ENCODE peak calls at places on chromosomes 16 and 17, in five cellular contexts. One of them, this sample, is unnamed. For H3K4me1, the result is how much of the 10 kb centered on the place peaks cover.

GRCh38 chr17:6413073-6413472 is 21.8 kb downstream of the AIPL1 start:
- DNase-seq in fibroblast of lung: peak
- DNase-seq in left ventricle myocardium inferior: no peak
- DNase-seq in IMR-90: peak
- DNase-seq in osteoblast: no peak
- DNase-seq in this sample: no peak

GRCh38 chr16:87235810-87236515 is 81.2 kb downstream of the C16orf95 start:
- DNase-seq in fibroblast of lung: no peak
- DNase-seq in IMR-90: no peak
- DNase-seq in osteoblast: no peak
- DNase-seq in left ventricle myocardium inferior: no peak
- DNase-seq in this sample: peak

GRCh38 chr16:18855196-18855595 is 53.8 kb upstream of the ARL6IP1 start:
- DNase-seq in IMR-90: no peak
- DNase-seq in fibroblast of lung: no peak
- DNase-seq in left ventricle myocardium inferior: no peak
- DNase-seq in osteoblast: no peak
- DNase-seq in this sample: no peak

GRCh38 chr16:1261131-1261917 is 5.5 kb downstream of the TPSD1 start:
- DNase-seq in osteoblast: no peak
- DNase-seq in fibroblast of lung: no peak
- DNase-seq in left ventricle myocardium inferior: no peak
- DNase-seq in IMR-90: no peak
- DNase-seq in this sample: no peak

GRCh38 chr17:14080847-14081251 is 11.5 kb downstream of the COX10 start:
- DNase-seq in fibroblast of lung: peak
- DNase-seq in osteoblast: no peak
- DNase-seq in IMR-90: no peak
- DNase-seq in left ventricle myocardium inferior: no peak
- DNase-seq in this sample: no peak

GRCh38 chr17:59190806-59191205 is 19.0 kb upstream of the SMG8 start:
- DNase-seq in fibroblast of lung: no peak
- DNase-seq in osteoblast: no peak
- DNase-seq in IMR-90: no peak
- DNase-seq in left ventricle myocardium inferior: no peak
- DNase-seq in this sample: no peak

GRCh38 chr17:8940866-8941471 is 24.5 kb downstream of the PIK3R5 start:
- DNase-seq in IMR-90: no peak
- DNase-seq in left ventricle myocardium inferior: no peak
- DNase-seq in osteoblast: peak
- DNase-seq in fibroblast of lung: no peak
- DNase-seq in this sample: no peak

GRCh38 chr17:8072727-8073461 is 14.6 kb downstream of the ALOX12B start:
- DNase-seq in osteoblast: peak
- DNase-seq in fibroblast of lung: no peak
- DNase-seq in IMR-90: no peak
- DNase-seq in left ventricle myocardium inferior: no peak
- DNase-seq in this sample: no peak

GRCh38 chr16:70422543-70422942 is 16.4 kb downstream of the ST3GAL2 start:
- DNase-seq in IMR-90: no peak
- DNase-seq in fibroblast of lung: no peak
- DNase-seq in osteoblast: no peak
- DNase-seq in left ventricle myocardium inferior: no peak
- DNase-seq in this sample: no peak

GRCh38 chr16:676565-677297 is 1.3 kb downstream of the RHBDL1 start:
- DNase-seq in IMR-90: no peak
- DNase-seq in fibroblast of lung: no peak
- DNase-seq in osteoblast: no peak
- DNase-seq in left ventricle myocardium inferior: no peak
- DNase-seq in this sample: no peak

GRCh38 chr16:70396209-70396904 is 42.5 kb downstream of the ST3GAL2 start:
- DNase-seq in left ventricle myocardium inferior: no peak
- DNase-seq in osteoblast: peak
- DNase-seq in IMR-90: peak
- DNase-seq in fibroblast of lung: peak
- DNase-seq in this sample: no peak

GRCh38 chr17:66676421-66676820 is 158.5 kb upstream of the CACNG5 start:
- DNase-seq in IMR-90: no peak
- DNase-seq in left ventricle myocardium inferior: no peak
- DNase-seq in fibroblast of lung: no peak
- DNase-seq in osteoblast: peak
- DNase-seq in this sample: no peak

GRCh38 chr16:28562199-28562598 is 8.5 kb downstream of the SGF29 start:
- DNase-seq in fibroblast of lung: no peak
- DNase-seq in left ventricle myocardium inferior: no peak
- DNase-seq in osteoblast: no peak
- DNase-seq in IMR-90: no peak
- DNase-seq in this sample: no peak

GRCh38 chr17:41392278-41392677 is 5.1 kb downstream of the KRT31 start:
- DNase-seq in left ventricle myocardium inferior: no peak
- DNase-seq in fibroblast of lung: peak
- DNase-seq in IMR-90: peak
- DNase-seq in osteoblast: peak
- DNase-seq in this sample: no peak

DNA sequence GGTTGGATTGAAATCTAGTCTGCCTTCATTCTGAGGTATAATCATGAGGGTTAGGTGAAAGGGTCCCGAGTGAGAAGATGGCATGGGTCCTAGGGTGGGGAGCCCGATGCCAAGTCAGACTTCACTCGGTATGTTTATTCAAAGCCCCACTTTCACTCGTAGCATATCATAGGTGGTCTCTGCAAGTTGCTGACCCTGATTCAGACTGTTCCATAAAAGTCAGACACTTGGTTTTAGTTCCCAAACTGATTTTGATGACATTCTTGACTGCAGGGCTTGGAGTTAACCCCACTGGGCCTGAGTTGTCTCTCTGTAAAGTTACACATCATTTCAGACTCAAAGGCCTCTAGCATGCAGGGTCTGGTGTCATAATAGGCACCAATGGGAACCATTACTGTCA is 17.8 kb downstream of the HAPSTR1 start:
- DNase-seq in fibroblast of lung: no peak
- DNase-seq in left ventricle myocardium inferior: no peak
- DNase-seq in IMR-90: no peak
- DNase-seq in osteoblast: peak
- DNase-seq in this sample: no peak
- H3K4me1 ChIP-seq in fibroblast of lung: under half
- H3K4me1 ChIP-seq in left ventricle myocardium inferior: half or more
- H3K4me1 ChIP-seq in IMR-90: under half
- H3K4me1 ChIP-seq in osteoblast: half or more
- H3K4me1 ChIP-seq in this sample: half or more

GRCh38 chr16:3188675-3188924 is 596 bp downstream of the OR1F1 start:
- DNase-seq in left ventricle myocardium inferior: no peak
- DNase-seq in fibroblast of lung: no peak
- DNase-seq in IMR-90: no peak
- DNase-seq in osteoblast: no peak
- DNase-seq in this sample: no peak
- H3K27ac ChIP-seq in left ventricle myocardium inferior: no peak
- H3K27ac ChIP-seq in fibroblast of lung: no peak
- H3K27ac ChIP-seq in IMR-90: no peak
- H3K27ac ChIP-seq in osteoblast: no peak
- H3K27ac ChIP-seq in this sample: no peak

GRCh38 chr17:79658811-79659207 is 48.0 kb upstream of the RBFOX3 start:
- DNase-seq in fibroblast of lung: peak
- DNase-seq in osteoblast: peak
- DNase-seq in left ventricle myocardium inferior: no peak
- DNase-seq in IMR-90: peak
- DNase-seq in this sample: no peak
- TF ChIP-seq CTCF in fibroblast of lung: no peak
- TF ChIP-seq CTCF in osteoblast: peak
- TF ChIP-seq CTCF in left ventricle myocardium inferior: peak
- TF ChIP-seq CTCF in IMR-90: peak
- TF ChIP-seq CTCF in this sample: no peak

DNA sequence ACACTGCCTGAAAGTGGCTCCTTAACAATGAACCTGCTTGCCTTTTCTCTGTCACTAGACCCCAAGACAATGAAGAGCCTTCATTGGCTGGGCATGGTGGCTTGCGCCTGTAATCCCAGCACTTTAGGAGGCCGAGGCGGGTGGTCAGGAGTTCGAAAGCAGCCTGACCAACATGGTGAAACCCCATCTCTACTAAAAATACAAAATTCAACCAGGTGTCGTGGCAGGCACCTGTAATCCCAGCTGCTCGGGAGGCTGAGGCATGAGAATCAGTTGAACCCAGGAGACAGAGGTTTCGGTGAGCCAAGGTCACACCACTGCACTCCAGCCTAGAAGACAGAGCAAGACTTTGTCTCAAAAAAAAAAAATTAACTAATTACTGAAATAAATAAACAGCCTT is 45.3 kb upstream of the SEC14L1 start:
- DNase-seq in IMR-90: no peak
- DNase-seq in osteoblast: no peak
- DNase-seq in left ventricle myocardium inferior: no peak
- DNase-seq in fibroblast of lung: no peak
- DNase-seq in this sample: no peak
- H3K4me1 ChIP-seq in IMR-90: under half
- H3K4me1 ChIP-seq in osteoblast: under half
- H3K4me1 ChIP-seq in left ventricle myocardium inferior: half or more
- H3K4me1 ChIP-seq in fibroblast of lung: under half
- H3K4me1 ChIP-seq in this sample: under half

DNA sequence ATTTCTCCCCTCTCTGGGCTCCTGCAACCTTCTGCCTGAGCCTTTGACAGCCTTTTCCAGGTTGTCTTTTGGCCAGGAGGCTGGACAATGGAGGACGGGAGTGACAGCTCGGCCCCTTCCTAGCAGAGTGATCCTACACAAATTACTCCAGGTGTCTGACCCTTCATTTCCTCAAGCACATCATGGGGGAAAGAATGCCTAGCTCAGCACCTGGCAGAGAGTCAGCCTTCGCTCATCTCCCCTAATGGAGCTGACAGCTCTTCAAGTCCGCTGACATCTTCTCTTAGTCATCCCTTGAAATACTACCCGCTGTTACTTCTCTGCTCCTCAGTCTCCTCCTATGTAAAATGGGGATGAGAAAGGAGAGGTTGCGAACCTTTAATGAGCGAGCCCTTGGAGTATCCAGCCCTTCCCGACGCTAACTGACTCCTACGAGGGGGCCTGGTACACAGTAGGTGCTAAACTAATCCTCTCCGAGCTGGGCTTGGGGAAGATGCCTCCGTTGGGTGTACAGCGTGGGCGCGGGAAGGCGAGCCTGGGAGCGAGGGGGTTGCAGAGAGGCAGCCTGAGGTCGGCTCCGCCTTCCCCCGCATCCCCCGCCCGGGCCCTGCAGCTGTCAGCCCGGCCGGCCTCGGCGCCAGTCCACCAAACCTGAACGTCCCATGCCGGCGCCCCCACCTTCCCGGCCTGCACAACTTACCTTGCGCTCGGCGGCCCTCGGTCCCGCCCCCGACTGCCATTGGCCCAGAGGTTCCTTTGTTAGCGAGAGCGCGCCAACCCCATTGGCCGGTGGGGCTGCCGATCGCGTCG is 481 bp upstream of the MPRIP start:
- DNase-seq in left ventricle myocardium inferior: peak
- DNase-seq in fibroblast of lung: peak
- DNase-seq in osteoblast: peak
- DNase-seq in IMR-90: peak
- DNase-seq in this sample: peak
- H3K27ac ChIP-seq in left ventricle myocardium inferior: peak
- H3K27ac ChIP-seq in fibroblast of lung: peak
- H3K27ac ChIP-seq in osteoblast: peak
- H3K27ac ChIP-seq in IMR-90: peak
- H3K27ac ChIP-seq in this sample: peak

GRCh38 chr17:75289832-75290337 is 652 bp upstream of the SLC25A19 start:
- DNase-seq in fibroblast of lung: peak
- DNase-seq in left ventricle myocardium inferior: peak
- DNase-seq in IMR-90: peak
- DNase-seq in osteoblast: no peak
- DNase-seq in this sample: peak
- TF ChIP-seq CTCF in fibroblast of lung: no peak
- TF ChIP-seq CTCF in left ventricle myocardium inferior: peak
- TF ChIP-seq CTCF in IMR-90: peak
- TF ChIP-seq CTCF in osteoblast: peak
- TF ChIP-seq CTCF in this sample: no peak

GRCh38 chr17:19717031-19717360 is 612 bp upstream of the SLC47A2 start:
- DNase-seq in left ventricle myocardium inferior: no peak
- DNase-seq in fibroblast of lung: no peak
- DNase-seq in osteoblast: no peak
- DNase-seq in IMR-90: no peak
- DNase-seq in this sample: no peak

GRCh38 chr17:19718613-19719364 is 2.4 kb upstream of the SLC47A2 start:
- DNase-seq in left ventricle myocardium inferior: no peak
- DNase-seq in fibroblast of lung: no peak
- DNase-seq in osteoblast: peak
- DNase-seq in IMR-90: no peak
- DNase-seq in this sample: no peak

GRCh38 chr17:19718041-19718612 is 1.7 kb upstream of the SLC47A2 start:
- DNase-seq in osteoblast: no peak
- DNase-seq in IMR-90: no peak
- DNase-seq in fibroblast of lung: no peak
- DNase-seq in left ventricle myocardium inferior: no peak
- DNase-seq in this sample: no peak

GRCh38 chr17:19716108-19717030 is at the start of gene SLC47A2:
- DNase-seq in IMR-90: no peak
- DNase-seq in fibroblast of lung: no peak
- DNase-seq in left ventricle myocardium inferior: no peak
- DNase-seq in osteoblast: peak
- DNase-seq in this sample: no peak

GRCh38 chr17:19717411-19717908 is 1.1 kb upstream of the SLC47A2 start:
- DNase-seq in fibroblast of lung: no peak
- DNase-seq in left ventricle myocardium inferior: no peak
- DNase-seq in IMR-90: no peak
- DNase-seq in osteoblast: peak
- DNase-seq in this sample: no peak
- H3K4me1 ChIP-seq in fibroblast of lung: under half
- H3K4me1 ChIP-seq in left ventricle myocardium inferior: under half
- H3K4me1 ChIP-seq in IMR-90: under half
- H3K4me1 ChIP-seq in osteoblast: under half
- H3K4me1 ChIP-seq in this sample: under half

This sample was measured in tibial artery.